ENCODE peak calls at places on chromosomes 12 and 14, in five cellular contexts. V is GM23248, F is hepatocyte, Y is DND-41, C is HepG2. B is an unnamed sample. For H3K79me2 and H3K4me1, the result is how much of the 10 kb centered on the place peaks cover.

GRCh38 chr12:29113101-29113500 is 36.0 kb upstream of the FAR2 start:
- DNase-seq in V (peak), F (no peak), Y (no peak), C (no peak), B (no peak)

GRCh38 chr14:92501891-92502351 is 11.7 kb upstream of the RIN3 start:
- DNase-seq in V (peak), F (no peak), Y (no peak), C (no peak), B (no peak)

GRCh38 chr12:71438670-71439361 is 782 bp upstream of the LGR5 start:
- DNase-seq in V (peak), F (peak), Y (no peak), C (peak), B (no peak)

GRCh38 chr12:68568878-68569569 is 41.7 kb upstream of the RAP1B start:
- DNase-seq in V (no peak), F (no peak), Y (no peak), C (no peak), B (no peak)

GRCh38 chr12:47216150-47216677 is 136.5 kb upstream of the AMIGO2 start:
- DNase-seq in V (no peak), F (no peak), Y (peak), C (no peak), B (peak)

GRCh38 chr12:76201316-76201715 is 116.8 kb upstream of the NAP1L1 start:
- DNase-seq in V (no peak), F (no peak), Y (peak), C (no peak), B (no peak)

GRCh38 chr12:68908076-68908475 is 24.9 kb downstream of the CPM start:
- DNase-seq in V (no peak), F (no peak), Y (no peak), C (no peak), B (no peak)

GRCh38 chr14:74919421-74920165 is 3.5 kb downstream of the RPS6KL1 start:
- DNase-seq in V (peak), F (no peak), Y (no peak), C (no peak), B (no peak)

GRCh38 chr12:68222336-68222735 is 3.3 kb downstream of the IL26 start:
- DNase-seq in V (peak), F (no peak), Y (no peak), C (no peak), B (no peak)

GRCh38 chr12:20548592-20548991 is 146.5 kb upstream of the SLCO1C1 start:
- DNase-seq in V (no peak), F (no peak), Y (no peak), C (no peak), B (no peak)

GRCh38 chr12:131779027-131779426 is 49.2 kb upstream of the MMP17 start:
- DNase-seq in V (no peak), F (no peak), Y (no peak), C (no peak), B (no peak)

DNA sequence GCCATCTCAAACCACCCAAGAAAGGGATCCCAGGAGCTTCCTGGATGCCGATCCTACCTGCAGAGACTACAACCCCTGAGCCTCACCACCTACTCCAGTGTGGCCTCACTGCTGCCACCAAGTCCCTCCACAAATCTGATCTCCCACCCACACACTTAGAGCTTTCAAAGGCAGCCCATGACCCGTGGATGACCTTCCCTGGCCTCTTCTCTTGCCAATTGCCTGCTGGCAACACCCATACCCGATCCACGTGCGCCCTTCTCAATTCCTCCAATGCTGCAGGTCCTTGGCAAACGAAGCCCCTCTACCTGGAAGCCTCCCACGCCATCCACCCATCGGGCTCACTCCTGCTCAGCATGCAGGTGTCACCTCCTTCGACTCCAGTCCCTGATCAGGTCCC is 30.7 kb downstream of the HVCN1 start:
- DNase-seq in V (no peak), F (no peak), Y (no peak), C (no peak), B (no peak)
- H3K79me2 ChIP-seq in V (under half), F (under half), Y (under half), C (under half), B (under half)

GRCh38 chr14:35370969-35371368 is 33.6 kb downstream of the NFKBIA start:
- DNase-seq in V (no peak), F (no peak), Y (no peak), C (no peak), B (no peak)
- H3K4me1 ChIP-seq in V (under half), F (under half), Y (under half), C (half or more), B (under half)

GRCh38 chr12:51692016-51692415 is 101.0 kb downstream of the SCN8A start:
- DNase-seq in V (no peak), F (no peak), Y (no peak), C (no peak), B (no peak)

GRCh38 chr12:51687142-51687935 is 96.3 kb downstream of the SCN8A start:
- DNase-seq in V (peak), F (peak), Y (no peak), C (no peak), B (no peak)

GRCh38 chr12:51689972-51690371 is 98.9 kb downstream of the SCN8A start:
- DNase-seq in V (no peak), F (no peak), Y (no peak), C (no peak), B (no peak)

GRCh38 chr12:51683763-51684357 is 92.8 kb downstream of the SCN8A start:
- DNase-seq in V (peak), F (no peak), Y (no peak), C (no peak), B (no peak)

GRCh38 chr12:51686727-51687126 is 95.7 kb downstream of the SCN8A start:
- DNase-seq in V (peak), F (no peak), Y (no peak), C (no peak), B (no peak)
- H3K79me2 ChIP-seq in V (under half), F (under half), Y (under half), C (under half), B (under half)

GRCh38 chr12:16118586-16118985 is 158.9 kb downstream of the SLC15A5 start:
- DNase-seq in V (no peak), F (no peak), Y (no peak), C (no peak), B (no peak)

GRCh38 chr12:16119618-16120017 is 157.9 kb downstream of the SLC15A5 start:
- DNase-seq in V (no peak), F (no peak), Y (no peak), C (no peak), B (no peak)

GRCh38 chr12:16120027-16120426 is 157.5 kb downstream of the SLC15A5 start:
- DNase-seq in V (no peak), F (peak), Y (no peak), C (no peak), B (no peak)

GRCh38 chr12:16121953-16122352 is 155.5 kb downstream of the SLC15A5 start:
- DNase-seq in V (no peak), F (no peak), Y (no peak), C (no peak), B (no peak)
- H3K4me1 ChIP-seq in V (under half), F (under half), Y (under half), C (under half), B (under half)

DNA sequence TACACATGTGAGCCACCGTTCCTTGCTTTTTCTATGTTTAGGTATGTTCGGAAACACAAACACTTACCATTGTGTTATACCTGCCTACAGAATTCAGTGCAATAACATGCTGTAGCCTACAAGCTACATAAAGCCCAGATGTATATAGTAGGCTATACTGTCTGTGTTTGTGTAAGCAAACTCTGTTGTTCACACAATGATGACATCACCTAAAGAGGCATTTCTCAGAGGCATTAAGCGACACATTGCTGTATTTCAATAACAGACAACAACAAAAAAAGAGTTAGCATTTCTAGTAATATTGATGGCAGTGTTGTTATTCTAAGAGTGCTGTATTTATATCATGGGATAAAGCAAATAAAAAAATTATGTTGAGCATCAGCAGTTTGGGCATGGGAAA is 70.2 kb downstream of the MED13L start:
- DNase-seq in V (no peak), F (no peak), Y (no peak), C (no peak), B (no peak)
- H3K79me2 ChIP-seq in V (half or more), F (half or more), Y (half or more), C (under half), B (under half)

DNA sequence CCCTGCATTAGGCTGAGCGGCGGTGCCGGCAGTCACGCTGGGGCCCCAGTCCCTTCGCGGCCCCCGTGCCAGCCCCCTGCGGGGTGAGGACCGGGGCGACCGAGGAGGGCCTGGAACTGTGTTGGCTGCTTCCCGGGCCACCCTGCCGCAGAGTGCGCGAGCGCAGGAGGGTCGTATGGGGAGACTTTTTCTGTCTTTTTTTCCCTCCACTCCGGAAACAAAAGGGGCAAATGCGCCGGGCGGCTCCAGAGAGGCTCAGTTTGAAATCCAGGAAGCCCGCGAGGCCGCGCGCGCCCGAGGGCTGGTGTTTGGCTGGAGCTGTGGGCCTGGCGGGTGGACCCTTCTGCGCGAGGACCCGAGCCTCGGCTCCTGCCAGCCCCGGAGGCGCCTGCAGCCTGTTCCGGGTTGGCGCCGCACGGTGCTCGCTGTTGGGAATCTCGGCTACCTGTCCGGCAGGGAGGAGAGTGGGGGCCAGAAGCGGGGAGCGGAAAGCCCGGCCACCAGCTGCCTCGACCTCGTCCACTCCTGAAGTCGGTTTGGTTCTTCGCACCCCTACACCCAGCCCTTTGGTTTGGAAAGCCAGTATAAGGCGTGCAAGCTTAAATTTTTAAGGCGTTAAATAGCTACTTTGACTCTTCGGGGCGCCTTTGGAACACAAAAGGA is 650 bp downstream of the PLEKHG3 start:
- DNase-seq in V (peak), F (peak), Y (no peak), C (no peak), B (no peak)
- H3K4me1 ChIP-seq in V (under half), F (under half), Y (under half), C (half or more), B (under half)

DNA sequence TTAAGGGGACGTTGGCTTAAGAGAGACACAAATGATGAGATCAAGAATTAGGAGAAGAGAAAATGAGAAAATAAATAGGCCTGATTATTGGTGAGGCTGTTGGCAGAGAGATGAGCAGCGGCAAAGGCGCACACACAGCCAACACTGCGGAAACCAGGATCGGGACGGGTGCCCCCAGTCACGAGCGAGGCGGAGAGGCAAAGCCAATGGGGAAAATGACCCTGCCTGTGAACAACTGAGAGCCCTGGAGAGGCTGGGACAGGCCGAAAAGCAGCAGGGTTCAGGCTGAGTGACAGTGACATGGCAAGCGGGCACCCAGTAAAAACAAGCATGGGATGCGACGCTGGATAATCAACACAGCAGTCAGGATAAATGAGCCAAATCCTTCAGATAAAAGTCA is 21.0 kb downstream of the SLC15A4 start:
- DNase-seq in V (no peak), F (no peak), Y (no peak), C (no peak), B (no peak)
- H3K79me2 ChIP-seq in V (half or more), F (under half), Y (under half), C (under half), B (under half)

DNA sequence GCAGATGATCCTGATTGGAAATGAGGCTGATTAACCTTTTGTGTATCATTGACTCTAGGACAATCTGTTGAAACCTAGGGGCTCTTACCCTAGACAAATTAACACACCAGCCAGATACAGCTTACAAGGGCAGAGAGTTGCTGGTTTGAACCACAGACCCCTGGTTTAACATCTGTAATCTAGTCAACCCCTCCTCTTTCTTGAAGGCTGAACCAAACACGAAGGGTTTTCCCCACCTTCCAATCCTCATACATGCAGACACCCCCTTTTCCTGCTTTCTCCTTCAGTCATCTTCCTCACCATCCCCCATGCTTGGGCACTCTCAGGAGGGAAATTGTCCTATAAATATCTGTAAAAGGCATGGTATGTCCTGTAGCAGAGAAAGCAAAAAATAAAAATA is 126.0 kb upstream of the HIF1A start:
- DNase-seq in V (no peak), F (no peak), Y (no peak), C (no peak), B (no peak)
- H3K4me1 ChIP-seq in V (half or more), F (half or more), Y (under half), C (half or more), B (under half)